ENCODE peak calls at places on chromosomes 4 and X, in six cellular contexts. One of them, this sample, is unnamed.

GRCh38 chr4:137635596-137635995 is 103.3 kb upstream of the PCDH18 start:
- DNase-seq in NCI-H2029: no peak
- DNase-seq in KBM-7: no peak
- DNase-seq in D341Med: peak
- DNase-seq in HFFc6: no peak
- DNase-seq in stimulated activated CD4-positive, alpha-beta T cell treated with anti-CD3 and anti-CD28 coated beads, Interleukin-12 subunit alpha, Interleukin-12 subunit beta, amount 100 ng/mL, for 24 hours: no peak
- DNase-seq in this sample: no peak

GRCh38 chr4:8380511-8381415 is 59.8 kb downstream of the ACOX3 start:
- DNase-seq in stimulated activated CD4-positive, alpha-beta T cell treated with anti-CD3 and anti-CD28 coated beads, Interleukin-12 subunit alpha, Interleukin-12 subunit beta, amount 100 ng/mL, for 24 hours: no peak
- DNase-seq in HFFc6: no peak
- DNase-seq in KBM-7: no peak
- DNase-seq in NCI-H2029: no peak
- DNase-seq in D341Med: no peak
- DNase-seq in this sample: no peak

GRCh38 chrX:135432881-135433521 is 11.3 kb downstream of the SMIM10L2A start:
- DNase-seq in KBM-7: no peak
- DNase-seq in stimulated activated CD4-positive, alpha-beta T cell treated with anti-CD3 and anti-CD28 coated beads, Interleukin-12 subunit alpha, Interleukin-12 subunit beta, amount 100 ng/mL, for 24 hours: no peak
- DNase-seq in HFFc6: no peak
- DNase-seq in NCI-H2029: peak
- DNase-seq in D341Med: no peak
- DNase-seq in this sample: no peak

GRCh38 chr4:142405021-142405991 is 440.8 kb downstream of the INPP4B start:
- DNase-seq in HFFc6: peak
- DNase-seq in stimulated activated CD4-positive, alpha-beta T cell treated with anti-CD3 and anti-CD28 coated beads, Interleukin-12 subunit alpha, Interleukin-12 subunit beta, amount 100 ng/mL, for 24 hours: peak
- DNase-seq in NCI-H2029: no peak
- DNase-seq in D341Med: no peak
- DNase-seq in KBM-7: peak
- DNase-seq in this sample: no peak

GRCh38 chr4:15653864-15654391 is 1.2 kb downstream of the FBXL5 start:
- DNase-seq in HFFc6: peak
- DNase-seq in KBM-7: peak
- DNase-seq in NCI-H2029: no peak
- DNase-seq in D341Med: no peak
- DNase-seq in stimulated activated CD4-positive, alpha-beta T cell treated with anti-CD3 and anti-CD28 coated beads, Interleukin-12 subunit alpha, Interleukin-12 subunit beta, amount 100 ng/mL, for 24 hours: no peak
- DNase-seq in this sample: peak

GRCh38 chr4:15469402-15470148 is at the start of gene CC2D2A:
- DNase-seq in KBM-7: peak
- DNase-seq in NCI-H2029: no peak
- DNase-seq in stimulated activated CD4-positive, alpha-beta T cell treated with anti-CD3 and anti-CD28 coated beads, Interleukin-12 subunit alpha, Interleukin-12 subunit beta, amount 100 ng/mL, for 24 hours: no peak
- DNase-seq in D341Med: no peak
- DNase-seq in HFFc6: peak
- DNase-seq in this sample: no peak

GRCh38 chr4:85952518-85952917 is 407.3 kb downstream of the MAPK10 start:
- DNase-seq in stimulated activated CD4-positive, alpha-beta T cell treated with anti-CD3 and anti-CD28 coated beads, Interleukin-12 subunit alpha, Interleukin-12 subunit beta, amount 100 ng/mL, for 24 hours: no peak
- DNase-seq in HFFc6: peak
- DNase-seq in NCI-H2029: no peak
- DNase-seq in KBM-7: no peak
- DNase-seq in D341Med: no peak
- DNase-seq in this sample: no peak

GRCh38 chrX:2872937-2873336 is 44.2 kb downstream of the GYG2 start:
- DNase-seq in HFFc6: no peak
- DNase-seq in stimulated activated CD4-positive, alpha-beta T cell treated with anti-CD3 and anti-CD28 coated beads, Interleukin-12 subunit alpha, Interleukin-12 subunit beta, amount 100 ng/mL, for 24 hours: no peak
- DNase-seq in D341Med: no peak
- DNase-seq in KBM-7: no peak
- DNase-seq in NCI-H2029: no peak
- DNase-seq in this sample: no peak

GRCh38 chrX:48683411-48683982 is at the start of gene WAS:
- DNase-seq in KBM-7: peak
- DNase-seq in D341Med: no peak
- DNase-seq in HFFc6: no peak
- DNase-seq in stimulated activated CD4-positive, alpha-beta T cell treated with anti-CD3 and anti-CD28 coated beads, Interleukin-12 subunit alpha, Interleukin-12 subunit beta, amount 100 ng/mL, for 24 hours: peak
- DNase-seq in NCI-H2029: no peak
- DNase-seq in this sample: no peak

GRCh38 chr4:38539501-38539900 is 124.5 kb upstream of the KLF3 start:
- DNase-seq in HFFc6: no peak
- DNase-seq in stimulated activated CD4-positive, alpha-beta T cell treated with anti-CD3 and anti-CD28 coated beads, Interleukin-12 subunit alpha, Interleukin-12 subunit beta, amount 100 ng/mL, for 24 hours: no peak
- DNase-seq in NCI-H2029: no peak
- DNase-seq in D341Med: no peak
- DNase-seq in KBM-7: no peak
- DNase-seq in this sample: no peak

GRCh38 chrX:40501456-40501855 is 79.3 kb upstream of the ATP6AP2 start:
- DNase-seq in D341Med: no peak
- DNase-seq in NCI-H2029: no peak
- DNase-seq in HFFc6: no peak
- DNase-seq in KBM-7: no peak
- DNase-seq in stimulated activated CD4-positive, alpha-beta T cell treated with anti-CD3 and anti-CD28 coated beads, Interleukin-12 subunit alpha, Interleukin-12 subunit beta, amount 100 ng/mL, for 24 hours: no peak
- DNase-seq in this sample: no peak

GRCh38 chrX:68846536-68846935 is 17.7 kb downstream of the EFNB1 start:
- DNase-seq in D341Med: no peak
- DNase-seq in NCI-H2029: no peak
- DNase-seq in HFFc6: no peak
- DNase-seq in stimulated activated CD4-positive, alpha-beta T cell treated with anti-CD3 and anti-CD28 coated beads, Interleukin-12 subunit alpha, Interleukin-12 subunit beta, amount 100 ng/mL, for 24 hours: no peak
- DNase-seq in KBM-7: no peak
- DNase-seq in this sample: peak

GRCh38 chr4:106766519-106766918 is 269.6 kb downstream of the DKK2 start:
- DNase-seq in NCI-H2029: no peak
- DNase-seq in KBM-7: no peak
- DNase-seq in D341Med: no peak
- DNase-seq in stimulated activated CD4-positive, alpha-beta T cell treated with anti-CD3 and anti-CD28 coated beads, Interleukin-12 subunit alpha, Interleukin-12 subunit beta, amount 100 ng/mL, for 24 hours: no peak
- DNase-seq in HFFc6: peak
- DNase-seq in this sample: no peak